ENCODE peak calls at places on chromosomes 11 and 22, in eight cellular contexts. R is ovary, S is GM23248, J is SJSA1, P is AG04450, Z is upper lobe of right lung, Y is psoas muscle, Q is GM23338. N is an unnamed sample.

GRCh38 chr11:126702987-126703386 is 297.6 kb downstream of the KIRREL3 start:
- DNase-seq in S (no peak), J (no peak), R (no peak), Q (no peak), Z (no peak), P (no peak), Y (no peak), N (no peak)

GRCh38 chr22:42296381-42296853 is 26.0 kb upstream of the TCF20 start:
- DNase-seq in Z (no peak), P (no peak), J (no peak), Q (peak), Y (no peak), S (no peak), R (no peak), N (no peak)

GRCh38 chr11:130979386-130979972 is 63.2 kb upstream of the SNX19 start:
- DNase-seq in Z (no peak), J (no peak), Q (peak), Y (no peak), P (peak), R (no peak), S (peak), N (no peak)

GRCh38 chr11:3104051-3104714 is 47.0 kb upstream of the CARS1 start:
- DNase-seq in J (no peak), Z (peak), S (no peak), R (no peak), P (no peak), Y (peak), Q (no peak), N (no peak)

GRCh38 chr22:40746428-40747220 is 67.3 kb downstream of the MCHR1 start:
- DNase-seq in R (no peak), Z (no peak), P (no peak), S (peak), Y (no peak), Q (no peak), J (no peak), N (no peak)

GRCh38 chr11:111641339-111642015 is 39.2 kb downstream of the SIK2 start:
- DNase-seq in P (no peak), Z (no peak), Q (no peak), R (no peak), J (no peak), S (no peak), Y (no peak), N (no peak)

GRCh38 chr11:1570896-1571759 is 943 bp downstream of the DUSP8 start:
- DNase-seq in Q (peak), S (no peak), Z (peak), P (no peak), Y (peak), J (no peak), R (no peak), N (peak)

GRCh38 chr11:36268337-36268931 is 20.8 kb downstream of the COMMD9 start:
- DNase-seq in J (no peak), Z (no peak), S (no peak), P (no peak), Y (no peak), Q (no peak), R (no peak), N (no peak)

GRCh38 chr11:71936825-71937224 is 8.0 kb downstream of the RNF121 start:
- DNase-seq in S (peak), Z (no peak), Q (no peak), Y (no peak), P (no peak), J (no peak), R (no peak), N (no peak)

GRCh38 chr11:64070301-64070656 is 34.5 kb downstream of the FLRT1 start:
- DNase-seq in Q (peak), R (no peak), J (no peak), P (no peak), Y (no peak), Z (no peak), S (no peak), N (no peak)

GRCh38 chr11:65559535-65559934 is 1.4 kb upstream of the LTBP3 start:
- DNase-seq in P (no peak), Z (no peak), Y (no peak), J (no peak), R (no peak), S (peak), Q (no peak), N (no peak)
- H3K4me3 ChIP-seq in P (no peak), Z (no peak), Y (no peak), J (no peak), R (no peak), S (no peak), Q (no peak), N (peak)

GRCh38 chr22:23270212-23270733 is 90.0 kb downstream of the BCR start:
- DNase-seq in Q (peak), J (no peak), R (no peak), P (no peak), Y (no peak), S (no peak), Z (no peak), N (no peak)
- H3K27ac ChIP-seq in Q (peak), J (no peak), R (no peak), P (no peak), Y (no peak), S (no peak), Z (no peak), N (no peak)

GRCh38 chr22:30574095-30574981 is at the start of gene GAL3ST1:
- DNase-seq in Z (no peak), Y (peak), R (no peak), S (peak), Q (peak), P (no peak), J (no peak), N (no peak)
- H3K4me3 ChIP-seq in Z (peak), Y (peak), R (no peak), S (no peak), Q (peak), P (peak), J (no peak), N (peak)

DNA sequence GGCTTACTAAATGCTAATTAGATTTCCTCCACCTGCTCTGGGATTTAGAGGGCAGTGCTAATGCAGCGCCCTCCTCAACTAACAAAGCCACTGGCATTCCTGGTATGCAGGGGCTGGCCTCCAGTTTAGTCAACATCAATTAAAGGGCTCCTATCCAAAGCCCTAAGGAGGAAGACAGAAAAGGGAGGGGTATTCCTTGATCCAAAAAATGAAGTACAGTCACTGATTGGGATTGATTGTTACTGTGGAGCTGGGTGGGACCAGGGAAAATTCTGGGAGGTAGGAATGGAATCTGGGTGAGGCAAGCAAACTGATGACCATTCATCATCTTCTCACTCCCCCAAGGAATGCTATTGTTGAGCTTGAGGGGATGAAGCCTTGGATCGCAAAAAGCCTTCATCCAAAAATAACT is 52.2 kb downstream of the GAB2 start:
- DNase-seq in P (no peak), Q (peak), J (peak), Z (no peak), S (peak), R (no peak), Y (no peak), N (no peak)
- H3K27ac ChIP-seq in P (no peak), Q (peak), J (no peak), Z (peak), S (no peak), R (no peak), Y (no peak), N (no peak)

GRCh38 chr11:103326070-103326794 is 217.0 kb downstream of the DYNC2H1 start:
- DNase-seq in S (peak), J (peak), P (peak), R (no peak), Z (no peak), Q (peak), Y (no peak), N (no peak)
- H3K4me3 ChIP-seq in S (peak), J (no peak), P (no peak), R (no peak), Z (no peak), Q (no peak), Y (no peak), N (no peak)

GRCh38 chr11:10352911-10353550 is 48.2 kb downstream of the ADM start:
- DNase-seq in P (no peak), R (no peak), Y (no peak), Q (no peak), J (no peak), Z (no peak), S (no peak), N (no peak)

GRCh38 chr11:10349806-10350205 is 44.9 kb downstream of the ADM start:
- DNase-seq in S (no peak), J (no peak), R (no peak), Q (no peak), Y (no peak), Z (no peak), P (no peak), N (no peak)

GRCh38 chr11:10351435-10351767 is 46.5 kb downstream of the ADM start:
- DNase-seq in Z (no peak), R (no peak), P (no peak), Y (peak), J (no peak), Q (no peak), S (no peak), N (no peak)

GRCh38 chr11:10350341-10350740 is 45.5 kb downstream of the ADM start:
- DNase-seq in J (peak), Z (no peak), P (no peak), S (peak), R (no peak), Y (no peak), Q (peak), N (no peak)

GRCh38 chr11:10351768-10352641 is 47.1 kb downstream of the ADM start:
- DNase-seq in Z (no peak), P (peak), Q (peak), Y (peak), J (peak), R (peak), S (peak), N (no peak)
- H3K27ac ChIP-seq in Z (peak), P (peak), Q (peak), Y (peak), J (peak), R (no peak), S (peak), N (peak)

DNA sequence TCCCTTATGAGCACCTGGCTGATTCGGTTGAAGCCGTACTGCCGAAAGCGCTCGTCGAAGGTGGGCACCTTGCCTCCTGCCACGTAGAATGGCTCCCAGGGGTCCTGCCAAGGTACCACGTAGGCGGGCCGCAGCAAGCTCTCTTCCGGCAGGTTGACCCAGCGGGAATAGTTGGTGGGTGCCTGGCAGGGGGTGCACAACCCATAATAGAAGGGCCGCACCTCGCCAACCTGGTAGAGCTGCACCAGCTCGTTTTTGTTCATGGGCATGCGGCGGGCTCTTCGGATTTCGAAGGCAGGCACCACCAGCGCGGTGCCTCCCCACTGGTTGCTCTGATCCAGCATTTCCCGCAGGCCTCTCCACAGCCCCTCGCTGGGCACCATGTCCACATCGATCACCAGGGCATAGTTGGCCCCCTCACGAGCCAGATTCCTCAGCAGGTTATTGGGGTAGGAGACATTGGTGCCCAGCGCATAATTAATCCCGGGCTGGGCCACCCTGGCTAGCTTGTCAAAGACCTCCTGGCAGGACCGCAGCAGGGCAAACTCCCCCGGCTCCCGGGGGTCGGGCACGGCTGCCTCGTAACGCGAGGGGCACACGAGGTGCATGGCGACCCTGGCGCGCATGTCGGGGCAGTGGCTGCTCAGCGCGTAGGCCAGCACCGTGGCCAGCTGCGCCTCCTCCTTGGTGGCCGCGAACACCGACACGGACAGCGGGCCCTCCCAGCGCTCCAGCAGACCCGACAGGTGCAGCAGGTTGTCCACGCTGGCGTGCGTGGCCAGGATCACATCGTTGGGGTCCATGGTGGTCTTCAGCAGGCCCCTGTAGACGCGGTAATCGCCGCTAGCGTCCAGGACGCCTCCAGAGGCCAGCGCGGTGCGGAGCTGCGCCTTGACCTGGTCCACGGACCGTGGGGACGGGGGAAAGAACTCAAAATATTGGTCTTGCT is 679 bp downstream of the B4GAT1 start:
- DNase-seq in S (peak), R (no peak), Q (no peak), Z (no peak), P (no peak), J (no peak), Y (peak), N (no peak)
- H3K4me3 ChIP-seq in S (peak), R (peak), Q (peak), Z (peak), P (peak), J (peak), Y (peak), N (peak)

N was measured in coronary artery.